ENCODE peak calls at places on chromosomes 5 and 9, in four cellular contexts. M is GM12891, Y is K562, E is GM12878. G is an unnamed sample.
A peak's percentile ranks its signal among the peaks of the same experiment; 100 is the strongest.

GRCh38 chr5:53200309-53200708 is 90.8 kb upstream of the MOCS2 start:
- DNase-seq in M (no peak), Y (no peak), E (no peak), G (peak; percentile 26)

GRCh38 chr5:34022131-34022705 is 14.4 kb upstream of the AMACR start:
- DNase-seq in M (no peak), Y (no peak), E (no peak), G (no peak)

GRCh38 chr9:132670816-132671371 is 630 bp downstream of the GTF3C4 start:
- DNase-seq in M (peak; percentile 34), Y (peak; percentile 41), E (no peak), G (peak; percentile 29)

GRCh38 chr5:17129093-17129492 is 88.3 kb upstream of the BASP1 start:
- DNase-seq in M (no peak), Y (no peak), E (no peak), G (no peak)

GRCh38 chr9:121305269-121305994 is 37.5 kb downstream of the GSN start:
- DNase-seq in M (no peak), Y (no peak), E (no peak), G (no peak)

GRCh38 chr9:91817493-91818225 is 132.4 kb downstream of the ROR2 start:
- DNase-seq in M (no peak), Y (no peak), E (no peak), G (no peak)

GRCh38 chr5:133467325-133467700 is 145.0 kb downstream of the FSTL4 start:
- DNase-seq in M (no peak), Y (no peak), E (no peak), G (no peak)

GRCh38 chr5:127440831-127441230 is 76.6 kb upstream of the PRRC1 start:
- DNase-seq in M (no peak), Y (no peak), E (no peak), G (no peak)

GRCh38 chr9:95857122-95857521 is 18.4 kb upstream of the ERCC6L2 start:
- DNase-seq in M (no peak), Y (no peak), E (no peak), G (no peak)

GRCh38 chr5:13566903-13567339 is 377.6 kb downstream of the DNAH5 start:
- DNase-seq in M (no peak), Y (no peak), E (no peak), G (peak; percentile 61)

GRCh38 chr9:135082536-135082935 is 4.9 kb upstream of the OLFM1 start:
- DNase-seq in M (no peak), Y (no peak), E (no peak), G (no peak)

GRCh38 chr9:31608413-31608812 is 776.0 kb upstream of the ACO1 start:
- DNase-seq in M (no peak), Y (no peak), E (no peak), G (no peak)

GRCh38 chr9:87285183-87285582 is 212.5 kb upstream of the DAPK1 start:
- DNase-seq in M (no peak), Y (no peak), E (no peak), G (no peak)

GRCh38 chr5:81038495-81038894 is 78.3 kb downstream of the RASGRF2 start:
- DNase-seq in M (no peak), Y (no peak), E (no peak), G (no peak)

GRCh38 chr5:35046754-35047153 is 995 bp downstream of the AGXT2 start:
- DNase-seq in M (no peak), Y (no peak), E (no peak), G (no peak)

GRCh38 chr9:79617395-79617794 is 45.6 kb downstream of the TLE4 start:
- DNase-seq in M (no peak), Y (no peak), E (no peak), G (no peak)

GRCh38 chr9:131395027-131395744 is 1.3 kb downstream of the PRRC2B start:
- DNase-seq in M (peak; percentile 53), Y (peak; percentile 42), E (peak; percentile 26), G (no peak)

GRCh38 chr9:112777914-112778313 is 27.4 kb downstream of the SNX30 start:
- DNase-seq in M (no peak), Y (no peak), E (no peak), G (no peak)

GRCh38 chr5:14156611-14157493 is 13.7 kb downstream of the TRIO start:
- DNase-seq in M (no peak), Y (no peak), E (peak; percentile 67), G (no peak)

GRCh38 chr5:175867587-175868347 is 3.6 kb upstream of the CPLX2 start:
- DNase-seq in M (no peak), Y (peak; percentile 41), E (no peak), G (peak; percentile 19)

GRCh38 chr9:13446935-13447334 is 167.4 kb upstream of the MPDZ start:
- DNase-seq in M (no peak), Y (no peak), E (no peak), G (no peak)

GRCh38 chr5:34656001-34656699 is at the start of gene RAI14:
- DNase-seq in M (peak; percentile 32), Y (peak; percentile 91), E (no peak), G (no peak)

GRCh38 chr5:110354896-110355295 is 371.6 kb downstream of the TMEM232 start:
- DNase-seq in M (no peak), Y (no peak), E (no peak), G (no peak)

GRCh38 chr9:103167530-103167929 is 172.4 kb downstream of the CYLC2 start:
- DNase-seq in M (no peak), Y (no peak), E (no peak), G (no peak)

GRCh38 chr9:69580582-69580945 is 91.6 kb downstream of the APBA1 start:
- DNase-seq in M (no peak), Y (no peak), E (no peak), G (no peak)

GRCh38 chr9:69579749-69580581 is 92.2 kb downstream of the APBA1 start:
- DNase-seq in M (no peak), Y (no peak), E (no peak), G (no peak)

GRCh38 chr9:69577123-69577522 is 95.0 kb downstream of the APBA1 start:
- DNase-seq in M (no peak), Y (no peak), E (no peak), G (no peak)

GRCh38 chr9:69579032-69579748 is 93.0 kb downstream of the APBA1 start:
- DNase-seq in M (no peak), Y (no peak), E (no peak), G (no peak)

GRCh38 chr9:69578026-69578425 is 94.1 kb downstream of the APBA1 start:
- DNase-seq in M (no peak), Y (no peak), E (no peak), G (no peak)
- TF ChIP-seq SPI1 in M (no peak), Y (no peak), E (no peak), G (no peak)

GRCh38 chr9:77944556-77945261 is 86.9 kb downstream of the GNAQ start:
- DNase-seq in M (no peak), Y (no peak), E (no peak), G (peak; percentile 72)
- TF ChIP-seq SPI1 in M (no peak), Y (peak; percentile 39), E (no peak), G (peak; percentile 79)

GRCh38 chr5:144468542-144468941 is 297.9 kb downstream of the KCTD16 start:
- DNase-seq in M (no peak), Y (no peak), E (no peak), G (no peak)
- TF ChIP-seq SPI1 in M (no peak), Y (no peak), E (no peak), G (no peak)

DNA sequence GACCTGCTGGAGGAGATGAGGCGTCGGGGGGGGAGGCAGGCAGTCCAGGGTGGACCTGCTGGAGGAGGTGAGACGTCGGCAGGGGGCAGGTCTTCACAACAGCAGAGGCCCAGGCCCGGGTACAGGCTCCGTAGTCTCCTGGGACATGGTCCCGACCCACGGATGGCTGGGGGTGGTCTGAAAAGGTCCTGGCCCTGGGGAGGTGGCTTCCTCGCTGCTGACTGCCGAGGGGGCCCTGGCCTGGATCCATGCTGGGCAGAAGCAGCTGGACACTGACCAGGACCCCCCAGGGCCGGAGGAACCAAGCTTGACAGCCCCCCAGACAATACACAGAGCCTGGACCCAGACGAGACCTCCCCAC is 8.5 kb downstream of the EGFL7 start:
- DNase-seq in M (no peak), Y (no peak), E (no peak), G (no peak)
- TF ChIP-seq SPI1 in M (no peak), Y (no peak), E (no peak), G (no peak)

GRCh38 chr9:93245437-93245970 is 61.6 kb downstream of the WNK2 start:
- DNase-seq in M (no peak), Y (no peak), E (no peak), G (no peak)
- TF ChIP-seq SPI1 in M (no peak), Y (no peak), E (no peak), G (no peak)

DNA sequence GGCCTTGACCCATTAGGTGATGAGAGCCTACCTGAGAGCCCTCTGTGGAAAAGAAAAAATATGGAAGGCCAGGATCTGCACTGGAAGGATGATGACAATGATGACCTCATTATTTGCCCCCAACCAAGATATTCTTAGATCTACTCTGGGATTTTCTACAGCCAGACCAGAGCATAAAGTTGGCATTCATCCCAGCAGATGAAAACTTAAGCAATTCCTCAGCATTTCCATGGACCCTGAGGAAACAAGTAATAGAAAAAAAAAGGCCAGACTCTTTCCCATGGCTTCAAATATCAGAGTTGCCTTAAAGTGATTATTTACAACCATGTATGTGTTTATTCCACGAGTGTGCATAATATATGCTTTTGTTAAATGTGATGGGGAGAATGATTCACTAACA is 95.0 kb downstream of the ARRDC3 start:
- DNase-seq in M (no peak), Y (no peak), E (no peak), G (no peak)
- TF ChIP-seq SPI1 in M (no peak), Y (no peak), E (no peak), G (no peak)

GRCh38 chr5:169626779-169627178 is 10.3 kb upstream of the DOCK2 start:
- DNase-seq in M (no peak), Y (no peak), E (no peak), G (no peak)
- TF ChIP-seq SPI1 in M (no peak), Y (no peak), E (no peak), G (no peak)

GRCh38 chr9:101791938-101792337 is 53.5 kb upstream of the GRIN3A start:
- DNase-seq in M (no peak), Y (peak; percentile 47), E (no peak), G (no peak)
- TF ChIP-seq SPI1 in M (no peak), Y (no peak), E (no peak), G (no peak)